ENCODE peak calls at places on chromosomes 3 and 15, in four cellular contexts. C, G, O and Y are unnamed samples.

GRCh38 chr15:34810455-34811146 is 15.3 kb upstream of the ACTC1 start:
- DNase-seq in O (peak), G (peak), C (no peak), Y (no peak)

GRCh38 chr3:150602426-150603089 is 563 bp upstream of the SELENOT start:
- DNase-seq in C (no peak), G (no peak), O (no peak), Y (no peak)

GRCh38 chr3:46986782-46987484 is 7.5 kb downstream of the NBEAL2 start:
- DNase-seq in C (no peak), O (no peak), G (no peak), Y (no peak)

GRCh38 chr3:57256844-57257243 is 29.3 kb downstream of the APPL1 start:
- DNase-seq in C (no peak), G (no peak), O (no peak), Y (no peak)

GRCh38 chr3:186247821-186248814 is 113.9 kb downstream of the DGKG start:
- DNase-seq in C (no peak), O (no peak), G (no peak), Y (no peak)

GRCh38 chr3:56837196-56837955 is 35.6 kb upstream of the ARHGEF3 start:
- DNase-seq in G (no peak), C (no peak), O (no peak), Y (no peak)

GRCh38 chr3:99246010-99246654 is 344.6 kb upstream of the DCBLD2 start:
- DNase-seq in O (peak), G (no peak), C (no peak), Y (no peak)

GRCh38 chr3:145094355-145094941 is 1066.5 kb downstream of the PLOD2 start:
- DNase-seq in G (peak), O (peak), C (no peak), Y (no peak)

GRCh38 chr3:30847589-30847988 is 46.9 kb downstream of the GADL1 start:
- DNase-seq in G (no peak), C (no peak), O (no peak), Y (no peak)

GRCh38 chr15:77554306-77555080 is 78.2 kb downstream of the LINGO1 start:
- DNase-seq in O (no peak), C (no peak), G (no peak), Y (no peak)

GRCh38 chr3:140294058-140294457 is 359.1 kb downstream of the CLSTN2 start:
- DNase-seq in G (no peak), C (no peak), O (no peak), Y (no peak)

GRCh38 chr3:151434151-151434890 is 26.5 kb downstream of the IGSF10 start:
- DNase-seq in O (peak), G (peak), C (no peak), Y (no peak)

GRCh38 chr3:136122006-136122405 is 74.1 kb downstream of the MSL2 start:
- DNase-seq in O (no peak), G (no peak), C (no peak), Y (no peak)

GRCh38 chr3:196837819-196838420 is 29.8 kb upstream of the SENP5 start:
- DNase-seq in G (no peak), C (peak), O (peak), Y (peak)

GRCh38 chr3:110301781-110302180 is 769.8 kb upstream of the NECTIN3 start:
- DNase-seq in O (no peak), C (no peak), G (no peak), Y (no peak)